ENCODE peak calls at places on chromosomes 5 and 9, in ten cellular contexts. P is activated CD8-positive, alpha-beta T cell treated with anti-CD3 and anti-CD28 coated beads for 36 hours; A is GM13976; J is NCI-H345; V is activated B cell treated with CpG ODN at 0.5 μM for 24 hours; Y is RPMI7951; I is tibial artery; D is GM18507; B is SW480; S is stimulated activated CD4-positive, alpha-beta T cell treated with anti-CD3 and anti-CD28 coated beads, Interleukin-2, amount 100 ng/mL, for 24 hours. C is an unnamed sample.

GRCh38 chr5:159955056-159955624 is 38.9 kb downstream of the ADRA1B start:
- DNase-seq in P (no peak), A (no peak), J (no peak), V (no peak), Y (no peak), I (no peak), D (no peak), B (peak; percentile 74), S (no peak), C (no peak)

GRCh38 chr9:74284596-74284995 is 212.5 kb upstream of the RORB start:
- DNase-seq in P (no peak), A (no peak), J (no peak), V (no peak), Y (no peak), I (no peak), D (no peak), B (no peak), S (no peak), C (no peak)

GRCh38 chr9:105194234-105194633 is 50.2 kb upstream of the SLC44A1 start:
- DNase-seq in P (no peak), A (no peak), J (no peak), V (no peak), Y (no peak), I (no peak), D (no peak), B (no peak), S (no peak), C (no peak)

GRCh38 chr9:115694014-115694413 is 459.6 kb upstream of the PAPPA start:
- DNase-seq in P (no peak), A (no peak), J (no peak), V (no peak), Y (peak; percentile 82), I (peak; percentile 47), D (no peak), B (peak; percentile 12), S (no peak), C (peak; percentile 68)

GRCh38 chr9:80004687-80005086 is 432.9 kb downstream of the TLE4 start:
- DNase-seq in P (no peak), A (no peak), J (no peak), V (no peak), Y (no peak), I (no peak), D (no peak), B (no peak), S (no peak), C (no peak)

GRCh38 chr5:178462846-178463245 is 127.3 kb downstream of the COL23A1 start:
- DNase-seq in P (no peak), A (no peak), J (no peak), V (no peak), Y (no peak), I (peak; percentile 48), D (no peak), B (no peak), S (peak; percentile 6), C (no peak)

GRCh38 chr9:20031836-20032235 is 243.0 kb upstream of the SLC24A2 start:
- DNase-seq in P (no peak), A (no peak), J (no peak), V (no peak), Y (no peak), I (no peak), D (no peak), B (no peak), S (no peak), C (peak; percentile 30)

GRCh38 chr5:172834570-172835245 is 657 bp downstream of the ERGIC1 start:
- DNase-seq in P (peak; percentile 31), A (no peak), J (no peak), V (no peak), Y (no peak), I (no peak), D (no peak), B (peak; percentile 31), S (no peak), C (peak; percentile 44)

GRCh38 chr9:81465468-81466002 is 223.8 kb downstream of the TLE1 start:
- DNase-seq in P (no peak), A (no peak), J (no peak), V (no peak), Y (peak; percentile 75), I (no peak), D (no peak), B (no peak), S (no peak), C (peak; percentile 40)

GRCh38 chr5:95821110-95822021 is 1.2 kb downstream of the GLRX start:
- DNase-seq in P (no peak), A (no peak), J (no peak), V (no peak), Y (no peak), I (no peak), D (no peak), B (no peak), S (no peak), C (no peak)

GRCh38 chr5:78971998-78972397 is 13.1 kb downstream of the ARSB start:
- DNase-seq in P (no peak), A (no peak), J (no peak), V (no peak), Y (no peak), I (no peak), D (no peak), B (no peak), S (no peak), C (no peak)

GRCh38 chr9:69554945-69555344 is 117.2 kb downstream of the APBA1 start:
- DNase-seq in P (no peak), A (no peak), J (no peak), V (no peak), Y (no peak), I (no peak), D (no peak), B (no peak), S (no peak), C (no peak)

GRCh38 chr5:132487841-132488555 is 2.6 kb downstream of the IRF1 start:
- DNase-seq in P (peak; percentile 32), A (peak; percentile 38), J (no peak), V (peak; percentile 16), Y (no peak), I (peak; percentile 51), D (no peak), B (no peak), S (peak; percentile 32), C (no peak)

GRCh38 chr5:172451771-172452197 is 2.5 kb downstream of the SH3PXD2B start:
- DNase-seq in P (no peak), A (no peak), J (peak; percentile 21), V (no peak), Y (peak; percentile 78), I (peak; percentile 85), D (no peak), B (no peak), S (no peak), C (peak; percentile 80)

GRCh38 chr9:131487621-131488031 is 15.1 kb upstream of the POMT1 start:
- DNase-seq in P (no peak), A (no peak), J (no peak), V (no peak), Y (no peak), I (no peak), D (no peak), B (no peak), S (no peak), C (no peak)

GRCh38 chr5:127320032-127320945 is 29.7 kb downstream of the MEGF10 start:
- DNase-seq in P (peak; percentile 41), A (no peak), J (no peak), V (no peak), Y (peak; percentile 80), I (no peak), D (peak; percentile 11), B (peak; percentile 97), S (no peak), C (peak; percentile 92)

GRCh38 chr5:72525816-72526215 is 18.6 kb upstream of the ZNF366 start:
- DNase-seq in P (no peak), A (no peak), J (no peak), V (no peak), Y (peak; percentile 90), I (no peak), D (no peak), B (no peak), S (no peak), C (peak; percentile 43)

GRCh38 chr9:33264473-33265177 is at the start of the genes BAG1 and CHMP5:
- DNase-seq in P (peak; percentile 100), A (peak; percentile 99), J (peak; percentile 99), V (peak; percentile 99), Y (peak; percentile 98), I (peak; percentile 100), D (peak; percentile 98), B (peak; percentile 98), S (peak; percentile 100), C (peak; percentile 98)

GRCh38 chr9:21873540-21874221 is 71.2 kb downstream of the MTAP start:
- DNase-seq in P (no peak), A (no peak), J (no peak), V (no peak), Y (peak; percentile 67), I (no peak), D (no peak), B (no peak), S (no peak), C (no peak)

GRCh38 chr9:98024702-98025101 is 31.8 kb upstream of the NANS start:
- DNase-seq in P (no peak), A (no peak), J (no peak), V (no peak), Y (no peak), I (no peak), D (no peak), B (no peak), S (no peak), C (no peak)

GRCh38 chr5:132772291-132773070 is 4.6 kb downstream of the SEPTIN8 start:
- DNase-seq in P (no peak), A (no peak), J (no peak), V (no peak), Y (no peak), I (no peak), D (no peak), B (no peak), S (no peak), C (no peak)

GRCh38 chr5:149323235-149324205 is 21.8 kb upstream of the GRPEL2 start:
- DNase-seq in P (no peak), A (no peak), J (no peak), V (no peak), Y (no peak), I (no peak), D (no peak), B (no peak), S (no peak), C (no peak)

GRCh38 chr9:95626885-95627558 is 110.3 kb upstream of the PTCH1 start:
- DNase-seq in P (peak; percentile 81), A (no peak), J (no peak), V (no peak), Y (no peak), I (peak; percentile 76), D (no peak), B (no peak), S (peak; percentile 38), C (no peak)

GRCh38 chr9:109401169-109401989 is 80.5 kb upstream of the EPB41L4B start:
- DNase-seq in P (peak; percentile 63), A (peak; percentile 67), J (peak; percentile 33), V (no peak), Y (peak; percentile 50), I (no peak), D (peak; percentile 43), B (peak; percentile 31), S (peak; percentile 28), C (peak; percentile 83)

GRCh38 chr5:127409236-127409921 is 108.1 kb upstream of the PRRC1 start:
- DNase-seq in P (no peak), A (no peak), J (no peak), V (no peak), Y (no peak), I (no peak), D (no peak), B (no peak), S (no peak), C (no peak)

GRCh38 chr9:111661802-111662491 is 542 bp downstream of the GNG10 start:
- DNase-seq in P (peak; percentile 49), A (peak; percentile 58), J (peak; percentile 27), V (peak; percentile 34), Y (peak; percentile 58), I (peak; percentile 66), D (peak; percentile 20), B (peak; percentile 32), S (peak; percentile 39), C (peak; percentile 11)

GRCh38 chr9:84781431-84781830 is 111.9 kb downstream of the NTRK2 start:
- DNase-seq in P (peak; percentile 43), A (peak; percentile 11), J (no peak), V (no peak), Y (peak; percentile 4), I (no peak), D (peak; percentile 15), B (peak; percentile 15), S (no peak), C (peak; percentile 69)

GRCh38 chr5:141605523-141606277 is 13.1 kb downstream of the DIAPH1 start:
- DNase-seq in P (peak; percentile 88), A (peak; percentile 55), J (no peak), V (no peak), Y (peak; percentile 79), I (no peak), D (peak; percentile 48), B (no peak), S (peak; percentile 64), C (no peak)